ENCODE peak calls at places on chromosomes 4 and X, in four cellular contexts. One of them, this sample, is unnamed.
A peak's percentile ranks its signal among the peaks of the same experiment; 100 is the strongest.

GRCh38 chr4:138953962-138954371 is 61.6 kb upstream of the NOCT start:
- DNase-seq in tibial nerve: peak; percentile 43
- DNase-seq in K562: no peak
- DNase-seq in tibial artery: no peak
- DNase-seq in this sample: no peak

GRCh38 chrX:65668362-65669310 is 1.2 kb downstream of the MSN start:
- DNase-seq in tibial nerve: peak; percentile 32
- DNase-seq in K562: peak; percentile 85
- DNase-seq in tibial artery: peak; percentile 92
- DNase-seq in this sample: peak; percentile 12

GRCh38 chr4:77156912-77157858 is at the start of gene CCNG2:
- DNase-seq in K562: peak; percentile 88
- DNase-seq in tibial nerve: peak; percentile 90
- DNase-seq in tibial artery: peak; percentile 94
- DNase-seq in this sample: peak; percentile 83

GRCh38 chr4:45438047-45438446 is 685.8 kb downstream of the GABRG1 start:
- DNase-seq in tibial nerve: no peak
- DNase-seq in tibial artery: no peak
- DNase-seq in K562: no peak
- DNase-seq in this sample: no peak

GRCh38 chr4:163607292-163607691 is 112.8 kb downstream of the TMA16 start:
- DNase-seq in tibial nerve: no peak
- DNase-seq in tibial artery: no peak
- DNase-seq in K562: no peak
- DNase-seq in this sample: no peak

GRCh38 chr4:174490356-174490969 is 31.8 kb downstream of the HPGD start:
- DNase-seq in K562: peak; percentile 10
- DNase-seq in tibial nerve: no peak
- DNase-seq in tibial artery: no peak
- DNase-seq in this sample: no peak

GRCh38 chrX:129058405-129058804 is 464.9 kb downstream of the SMARCA1 start:
- DNase-seq in tibial nerve: no peak
- DNase-seq in K562: no peak
- DNase-seq in tibial artery: no peak
- DNase-seq in this sample: no peak

GRCh38 chr4:183399616-183400015 is 44.8 kb upstream of the CDKN2AIP start:
- DNase-seq in tibial artery: no peak
- DNase-seq in K562: no peak
- DNase-seq in tibial nerve: no peak
- DNase-seq in this sample: no peak

GRCh38 chr4:37667197-37668100 is 18.7 kb downstream of the RELL1 start:
- DNase-seq in K562: no peak
- DNase-seq in tibial nerve: no peak
- DNase-seq in tibial artery: no peak
- DNase-seq in this sample: no peak

GRCh38 chrX:120457766-120458180 is 11.3 kb downstream of the LAMP2 start:
- DNase-seq in tibial nerve: no peak
- DNase-seq in tibial artery: no peak
- DNase-seq in K562: peak; percentile 31
- DNase-seq in this sample: no peak

GRCh38 chr4:119139822-119140252 is 4.2 kb downstream of the MYOZ2 start:
- DNase-seq in tibial artery: no peak
- DNase-seq in K562: no peak
- DNase-seq in tibial nerve: no peak
- DNase-seq in this sample: no peak

GRCh38 chr4:81427605-81427922 is 44.1 kb downstream of the RASGEF1B start:
- DNase-seq in tibial artery: no peak
- DNase-seq in K562: no peak
- DNase-seq in tibial nerve: no peak
- DNase-seq in this sample: no peak

GRCh38 chrX:68717663-68718442 is 70.4 kb downstream of the STARD8 start:
- DNase-seq in tibial nerve: no peak
- DNase-seq in K562: no peak
- DNase-seq in tibial artery: no peak
- DNase-seq in this sample: no peak

GRCh38 chr4:7860600-7861158 is 79.0 kb downstream of the AFAP1 start:
- DNase-seq in K562: no peak
- DNase-seq in tibial artery: no peak
- DNase-seq in tibial nerve: no peak
- DNase-seq in this sample: no peak

GRCh38 chr4:3530663-3531254 is 1.5 kb downstream of the LRPAP1 start:
- DNase-seq in K562: no peak
- DNase-seq in tibial artery: peak; percentile 68
- DNase-seq in tibial nerve: no peak
- DNase-seq in this sample: no peak

GRCh38 chr4:19947349-19947748 is 304.4 kb upstream of the SLIT2 start:
- DNase-seq in tibial artery: no peak
- DNase-seq in K562: no peak
- DNase-seq in tibial nerve: no peak
- DNase-seq in this sample: no peak

GRCh38 chrX:48703642-48704481 is 7.3 kb downstream of the SUV39H1 start:
- DNase-seq in K562: no peak
- DNase-seq in tibial nerve: no peak
- DNase-seq in tibial artery: no peak
- DNase-seq in this sample: no peak

GRCh38 chr4:156252300-156253016 is 298.8 kb upstream of the CTSO start:
- DNase-seq in K562: no peak
- DNase-seq in tibial nerve: no peak
- DNase-seq in tibial artery: no peak
- DNase-seq in this sample: no peak

GRCh38 chr4:15654556-15655222 is 468 bp downstream of the FBXL5 start:
- DNase-seq in K562: peak; percentile 62
- DNase-seq in tibial nerve: peak; percentile 28
- DNase-seq in tibial artery: peak; percentile 74
- DNase-seq in this sample: no peak

GRCh38 chrX:104270916-104271512 is 16.3 kb upstream of the ESX1 start:
- DNase-seq in K562: peak; percentile 33
- DNase-seq in tibial nerve: peak; percentile 8
- DNase-seq in tibial artery: peak; percentile 64
- DNase-seq in this sample: no peak

GRCh38 chr4:39446842-39447573 is 11.7 kb downstream of the RPL9 start:
- DNase-seq in K562: no peak
- DNase-seq in tibial artery: peak; percentile 75
- DNase-seq in tibial nerve: no peak
- DNase-seq in this sample: peak; percentile 16

GRCh38 chr4:85039526-85039925 is 73.0 kb upstream of the WDFY3 start:
- DNase-seq in tibial artery: no peak
- DNase-seq in K562: no peak
- DNase-seq in tibial nerve: no peak
- DNase-seq in this sample: no peak

GRCh38 chrX:73728518-73729023 is 165.6 kb downstream of the CHIC1 start:
- DNase-seq in tibial artery: no peak
- DNase-seq in K562: no peak
- DNase-seq in tibial nerve: no peak
- DNase-seq in this sample: no peak

GRCh38 chr4:182843813-182844325 is 73.3 kb downstream of the DCTD start:
- DNase-seq in tibial nerve: no peak
- DNase-seq in tibial artery: no peak
- DNase-seq in K562: no peak
- DNase-seq in this sample: no peak

GRCh38 chr4:164937576-164938270 is 39.7 kb downstream of the TRIM61 start:
- DNase-seq in K562: peak; percentile 12
- DNase-seq in tibial artery: no peak
- DNase-seq in tibial nerve: peak; percentile 29
- DNase-seq in this sample: no peak

GRCh38 chrX:19958530-19959486 is 32.1 kb downstream of the BCLAF3 start:
- DNase-seq in K562: peak; percentile 1
- DNase-seq in tibial artery: no peak
- DNase-seq in tibial nerve: no peak
- DNase-seq in this sample: no peak

GRCh38 chrX:20028588-20028987 is 37.7 kb upstream of the BCLAF3 start:
- DNase-seq in tibial nerve: no peak
- DNase-seq in tibial artery: no peak
- DNase-seq in K562: no peak
- DNase-seq in this sample: no peak

GRCh38 chr4:140152760-140153418 is 1.1 kb downstream of the MAML3 start:
- DNase-seq in K562: peak; percentile 24
- DNase-seq in tibial nerve: peak; percentile 44
- DNase-seq in tibial artery: peak; percentile 84
- DNase-seq in this sample: no peak

GRCh38 chr4:180057891-180058643 is 2185.1 kb upstream of the TENM3 start:
- DNase-seq in K562: no peak
- DNase-seq in tibial artery: no peak
- DNase-seq in tibial nerve: no peak
- DNase-seq in this sample: no peak

GRCh38 chr4:59945277-59945676 is 1254.8 kb upstream of the ADGRL3 start:
- DNase-seq in tibial nerve: no peak
- DNase-seq in tibial artery: no peak
- DNase-seq in K562: no peak
- DNase-seq in this sample: no peak

GRCh38 chr4:46387956-46388355 is 2.0 kb downstream of the GABRA2 start:
- DNase-seq in tibial nerve: no peak
- DNase-seq in K562: no peak
- DNase-seq in tibial artery: no peak
- DNase-seq in this sample: no peak

GRCh38 chrX:45300638-45301037 is 100.0 kb upstream of the DIPK2B start:
- DNase-seq in tibial artery: no peak
- DNase-seq in K562: no peak
- DNase-seq in tibial nerve: no peak
- DNase-seq in this sample: no peak

GRCh38 chrX:14029039-14029424 is 660 bp downstream of the GEMIN8 start:
- DNase-seq in tibial nerve: no peak
- DNase-seq in K562: peak; percentile 71
- DNase-seq in tibial artery: no peak
- DNase-seq in this sample: no peak

GRCh38 chrX:47877327-47877726 is 40.6 kb downstream of the ZNF81 start:
- DNase-seq in K562: no peak
- DNase-seq in tibial nerve: no peak
- DNase-seq in tibial artery: no peak
- DNase-seq in this sample: no peak

GRCh38 chr4:1212546-1213335 is 36.2 kb downstream of the CTBP1 start:
- DNase-seq in tibial artery: no peak
- DNase-seq in tibial nerve: no peak
- DNase-seq in K562: no peak
- DNase-seq in this sample: no peak

DNA sequence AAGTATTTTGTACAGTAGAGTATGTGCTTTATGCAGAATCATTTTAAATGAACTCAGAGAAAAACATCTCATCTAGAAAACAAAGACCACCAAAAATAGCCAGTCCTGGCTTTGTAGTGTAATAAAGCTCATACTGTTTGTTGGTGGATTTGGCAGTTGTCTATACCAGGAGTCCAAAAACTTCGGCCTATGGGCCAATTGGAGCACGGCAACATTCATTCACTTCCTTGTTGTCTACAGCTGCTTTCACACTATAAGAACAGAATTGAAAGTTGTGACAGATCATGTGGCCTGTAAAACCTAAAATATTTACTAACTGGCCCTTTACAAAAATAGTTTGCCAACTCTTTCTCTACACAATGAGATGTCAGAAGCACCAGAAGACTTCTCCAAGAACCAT is 5.3 kb downstream of the FBXW7 start:
- DNase-seq in tibial nerve: no peak
- DNase-seq in tibial artery: no peak
- DNase-seq in K562: no peak
- DNase-seq in this sample: no peak
- H3K4me1 ChIP-seq in tibial nerve: peaks cover 28% of the 10 kb centered on the region
- H3K4me1 ChIP-seq in tibial artery: peaks cover 13% of the 10 kb centered on the region
- H3K4me1 ChIP-seq in K562: peaks cover 9% of the 10 kb centered on the region
- H3K4me1 ChIP-seq in this sample: peaks cover 42% of the 10 kb centered on the region

GRCh38 chrX:131778269-131779218 is 234.7 kb downstream of the OR13H1 start:
- DNase-seq in tibial artery: no peak
- DNase-seq in K562: no peak
- DNase-seq in tibial nerve: no peak
- DNase-seq in this sample: peak; percentile 7

GRCh38 chrX:131783555-131784338 is 239.4 kb upstream of the STK26 start:
- DNase-seq in tibial artery: no peak
- DNase-seq in tibial nerve: no peak
- DNase-seq in K562: no peak
- DNase-seq in this sample: no peak

GRCh38 chrX:131779313-131779712 is 235.4 kb downstream of the OR13H1 start:
- DNase-seq in K562: no peak
- DNase-seq in tibial artery: no peak
- DNase-seq in tibial nerve: no peak
- DNase-seq in this sample: no peak
- TF ChIP-seq CTCF in K562: no peak
- TF ChIP-seq CTCF in tibial artery: no peak
- TF ChIP-seq CTCF in tibial nerve: no peak
- TF ChIP-seq CTCF in this sample: no peak

DNA sequence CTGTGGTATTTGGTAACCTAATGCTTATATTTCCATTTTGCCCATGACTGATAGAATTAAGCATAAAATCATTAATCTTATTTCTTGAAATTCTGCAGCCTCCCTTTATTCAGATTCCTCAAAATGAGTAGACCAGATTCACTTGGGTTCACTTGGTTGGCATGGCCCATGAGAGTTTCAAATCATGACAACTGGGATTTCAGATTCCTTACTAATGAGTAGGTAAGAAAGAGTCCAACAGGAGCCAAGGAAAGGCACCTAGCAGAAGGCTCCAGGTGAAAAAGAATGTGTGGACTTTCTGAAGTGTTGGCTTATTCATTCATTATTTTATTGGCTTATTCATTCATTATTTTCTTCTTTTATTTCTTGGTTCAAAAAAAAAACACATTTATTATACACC is 27.2 kb upstream of the GATB start:
- DNase-seq in tibial nerve: no peak
- DNase-seq in K562: no peak
- DNase-seq in tibial artery: no peak
- DNase-seq in this sample: no peak
- H3K4me1 ChIP-seq in tibial nerve: no peaks in the 10 kb centered on the region
- H3K4me1 ChIP-seq in K562: no peaks in the 10 kb centered on the region
- H3K4me1 ChIP-seq in tibial artery: no peaks in the 10 kb centered on the region
- H3K4me1 ChIP-seq in this sample: no peaks in the 10 kb centered on the region

GRCh38 chr4:121181493-121181892 is 17.4 kb upstream of the TNIP3 start:
- DNase-seq in K562: no peak
- DNase-seq in tibial artery: no peak
- DNase-seq in tibial nerve: no peak
- DNase-seq in this sample: no peak

GRCh38 chr4:121177238-121178137 is 13.4 kb upstream of the TNIP3 start:
- DNase-seq in K562: no peak
- DNase-seq in tibial artery: no peak
- DNase-seq in tibial nerve: no peak
- DNase-seq in this sample: no peak

GRCh38 chr4:121180558-121180957 is 16.4 kb upstream of the TNIP3 start:
- DNase-seq in tibial artery: no peak
- DNase-seq in tibial nerve: no peak
- DNase-seq in K562: no peak
- DNase-seq in this sample: no peak

GRCh38 chr4:121176082-121176706 is 12.1 kb upstream of the TNIP3 start:
- DNase-seq in tibial artery: no peak
- DNase-seq in K562: no peak
- DNase-seq in tibial nerve: no peak
- DNase-seq in this sample: no peak
- TF ChIP-seq CTCF in tibial artery: no peak
- TF ChIP-seq CTCF in K562: no peak
- TF ChIP-seq CTCF in tibial nerve: no peak
- TF ChIP-seq CTCF in this sample: no peak

GRCh38 chr4:54004463-54004862 is 59.9 kb downstream of the CHIC2 start:
- DNase-seq in tibial nerve: no peak
- DNase-seq in tibial artery: no peak
- DNase-seq in K562: no peak
- DNase-seq in this sample: no peak
- H3K4me1 ChIP-seq in tibial nerve: no peaks in the 10 kb centered on the region
- H3K4me1 ChIP-seq in tibial artery: no peaks in the 10 kb centered on the region
- H3K4me1 ChIP-seq in K562: no peaks in the 10 kb centered on the region
- H3K4me1 ChIP-seq in this sample: no peaks in the 10 kb centered on the region